ENCODE peak calls at places on chromosomes 13 and 19, in four cellular contexts. One of them, this sample, is unnamed.

GRCh38 chr13:113588394-113589111 is 4.0 kb downstream of the TFDP1 start:
- DNase-seq in A549: no peak
- DNase-seq in fibroblast of the aortic adventitia: no peak
- DNase-seq in left ventricle myocardium inferior: no peak
- DNase-seq in this sample: no peak

GRCh38 chr13:27465611-27466010 is 15.2 kb upstream of the MTIF3 start:
- DNase-seq in A549: no peak
- DNase-seq in fibroblast of the aortic adventitia: no peak
- DNase-seq in left ventricle myocardium inferior: no peak
- DNase-seq in this sample: no peak

GRCh38 chr13:35988648-35989081 is 142.5 kb downstream of the DCLK1 start:
- DNase-seq in A549: no peak
- DNase-seq in fibroblast of the aortic adventitia: peak
- DNase-seq in left ventricle myocardium inferior: no peak
- DNase-seq in this sample: no peak

GRCh38 chr13:93872948-93873347 is 606.5 kb downstream of the DCT start:
- DNase-seq in A549: no peak
- DNase-seq in fibroblast of the aortic adventitia: no peak
- DNase-seq in left ventricle myocardium inferior: no peak
- DNase-seq in this sample: no peak

GRCh38 chr19:28785961-28786360 is 427.0 kb downstream of the UQCRFS1 start:
- DNase-seq in A549: no peak
- DNase-seq in fibroblast of the aortic adventitia: no peak
- DNase-seq in left ventricle myocardium inferior: no peak
- DNase-seq in this sample: no peak

GRCh38 chr13:42272115-42272756 is at the start of gene AKAP11:
- DNase-seq in A549: peak
- DNase-seq in fibroblast of the aortic adventitia: peak
- DNase-seq in left ventricle myocardium inferior: peak
- DNase-seq in this sample: no peak

GRCh38 chr13:26855071-26855470 is 94.5 kb upstream of the GPR12 start:
- DNase-seq in A549: no peak
- DNase-seq in fibroblast of the aortic adventitia: no peak
- DNase-seq in left ventricle myocardium inferior: no peak
- DNase-seq in this sample: no peak

GRCh38 chr19:23071087-23071511 is 45.7 kb upstream of the ZNF730 start:
- DNase-seq in A549: no peak
- DNase-seq in fibroblast of the aortic adventitia: peak
- DNase-seq in left ventricle myocardium inferior: peak
- DNase-seq in this sample: no peak

GRCh38 chr13:72648513-72649065 is 78.8 kb downstream of the MZT1 start:
- DNase-seq in A549: peak
- DNase-seq in fibroblast of the aortic adventitia: no peak
- DNase-seq in left ventricle myocardium inferior: no peak
- DNase-seq in this sample: no peak

GRCh38 chr19:18294467-18294864 is 13.0 kb upstream of the JUND start:
- DNase-seq in A549: no peak
- DNase-seq in fibroblast of the aortic adventitia: no peak
- DNase-seq in left ventricle myocardium inferior: no peak
- DNase-seq in this sample: peak

GRCh38 chr19:3801412-3802096 is 15.4 kb upstream of the MATK start:
- DNase-seq in A549: no peak
- DNase-seq in fibroblast of the aortic adventitia: peak
- DNase-seq in left ventricle myocardium inferior: peak
- DNase-seq in this sample: peak

GRCh38 chr13:73060251-73061160 is 1.7 kb downstream of the KLF5 start:
- DNase-seq in A549: no peak
- DNase-seq in fibroblast of the aortic adventitia: peak
- DNase-seq in left ventricle myocardium inferior: no peak
- DNase-seq in this sample: no peak

GRCh38 chr13:106186366-106187030 is 349.0 kb downstream of the EFNB2 start:
- DNase-seq in A549: no peak
- DNase-seq in fibroblast of the aortic adventitia: peak
- DNase-seq in left ventricle myocardium inferior: no peak
- DNase-seq in this sample: no peak

GRCh38 chr13:24161010-24161775 is 673 bp downstream of the SPATA13 start:
- DNase-seq in A549: no peak
- DNase-seq in fibroblast of the aortic adventitia: peak
- DNase-seq in left ventricle myocardium inferior: no peak
- DNase-seq in this sample: peak

GRCh38 chr19:12783849-12784393 is 7.4 kb upstream of the JUNB start:
- DNase-seq in A549: peak
- DNase-seq in fibroblast of the aortic adventitia: no peak
- DNase-seq in left ventricle myocardium inferior: peak
- DNase-seq in this sample: no peak

GRCh38 chr13:101916758-101917474 is 464.4 kb downstream of the ITGBL1 start:
- DNase-seq in A549: no peak
- DNase-seq in fibroblast of the aortic adventitia: no peak
- DNase-seq in left ventricle myocardium inferior: no peak
- DNase-seq in this sample: no peak

GRCh38 chr13:80737513-80737912 is 396.6 kb upstream of the SPRY2 start:
- DNase-seq in A549: no peak
- DNase-seq in fibroblast of the aortic adventitia: no peak
- DNase-seq in left ventricle myocardium inferior: peak
- DNase-seq in this sample: no peak

GRCh38 chr19:16328824-16329482 is 4.3 kb downstream of the KLF2 start:
- DNase-seq in A549: peak
- DNase-seq in fibroblast of the aortic adventitia: peak
- DNase-seq in left ventricle myocardium inferior: no peak
- DNase-seq in this sample: peak

GRCh38 chr13:43309301-43309700 is 285.9 kb downstream of the DNAJC15 start:
- DNase-seq in A549: no peak
- DNase-seq in fibroblast of the aortic adventitia: no peak
- DNase-seq in left ventricle myocardium inferior: no peak
- DNase-seq in this sample: no peak

GRCh38 chr19:13156968-13157882 is 7.0 kb downstream of the IER2 start:
- DNase-seq in A549: peak
- DNase-seq in fibroblast of the aortic adventitia: peak
- DNase-seq in left ventricle myocardium inferior: no peak
- DNase-seq in this sample: no peak

GRCh38 chr13:109481046-109481445 is 305.3 kb downstream of the IRS2 start:
- DNase-seq in A549: no peak
- DNase-seq in fibroblast of the aortic adventitia: no peak
- DNase-seq in left ventricle myocardium inferior: no peak
- DNase-seq in this sample: no peak

GRCh38 chr13:80341098-80341701 is at the start of gene SPRY2:
- DNase-seq in A549: peak
- DNase-seq in fibroblast of the aortic adventitia: peak
- DNase-seq in left ventricle myocardium inferior: peak
- DNase-seq in this sample: no peak

GRCh38 chr19:43765109-43765876 is 10.5 kb upstream of the SMG9 start:
- DNase-seq in A549: peak
- DNase-seq in fibroblast of the aortic adventitia: peak
- DNase-seq in left ventricle myocardium inferior: no peak
- DNase-seq in this sample: peak

GRCh38 chr13:74367193-74367592 is 233.0 kb upstream of the KLF12 start:
- DNase-seq in A549: no peak
- DNase-seq in fibroblast of the aortic adventitia: no peak
- DNase-seq in left ventricle myocardium inferior: no peak
- DNase-seq in this sample: no peak

GRCh38 chr19:55486971-55487883 is 1.0 kb upstream of the SSC5D start:
- DNase-seq in A549: peak
- DNase-seq in fibroblast of the aortic adventitia: peak
- DNase-seq in left ventricle myocardium inferior: peak
- DNase-seq in this sample: no peak

GRCh38 chr19:54156953-54157352 is 2.6 kb downstream of the LENG1 start:
- DNase-seq in A549: no peak
- DNase-seq in fibroblast of the aortic adventitia: no peak
- DNase-seq in left ventricle myocardium inferior: no peak
- DNase-seq in this sample: no peak

GRCh38 chr13:91813255-91813654 is 414.8 kb downstream of the GPC5 start:
- DNase-seq in A549: no peak
- DNase-seq in fibroblast of the aortic adventitia: no peak
- DNase-seq in left ventricle myocardium inferior: peak
- DNase-seq in this sample: no peak

GRCh38 chr19:34217952-34218817 is 36.2 kb upstream of the GARRE1 start:
- DNase-seq in A549: peak
- DNase-seq in fibroblast of the aortic adventitia: peak
- DNase-seq in left ventricle myocardium inferior: no peak
- DNase-seq in this sample: peak

GRCh38 chr19:14536926-14537692 is 7.7 kb downstream of the TECR start:
- DNase-seq in A549: peak
- DNase-seq in fibroblast of the aortic adventitia: peak
- DNase-seq in left ventricle myocardium inferior: peak
- DNase-seq in this sample: no peak

GRCh38 chr19:33809960-33810359 is 13.3 kb downstream of the KCTD15 start:
- DNase-seq in A549: peak
- DNase-seq in fibroblast of the aortic adventitia: no peak
- DNase-seq in left ventricle myocardium inferior: no peak
- DNase-seq in this sample: no peak

GRCh38 chr13:50320297-50320862 is 305.1 kb downstream of the KCNRG start:
- DNase-seq in A549: peak
- DNase-seq in fibroblast of the aortic adventitia: peak
- DNase-seq in left ventricle myocardium inferior: no peak
- DNase-seq in this sample: no peak

GRCh38 chr13:33764716-33765115 is 53.2 kb upstream of the RFC3 start:
- DNase-seq in A549: no peak
- DNase-seq in fibroblast of the aortic adventitia: no peak
- DNase-seq in left ventricle myocardium inferior: no peak
- DNase-seq in this sample: no peak

GRCh38 chr13:112496166-112496565 is 91.8 kb downstream of the TUBGCP3 start:
- DNase-seq in A549: no peak
- DNase-seq in fibroblast of the aortic adventitia: no peak
- DNase-seq in left ventricle myocardium inferior: no peak
- DNase-seq in this sample: no peak

GRCh38 chr13:113777311-113778260 is 18.6 kb downstream of the TMEM255B start:
- DNase-seq in A549: no peak
- DNase-seq in fibroblast of the aortic adventitia: peak
- DNase-seq in left ventricle myocardium inferior: no peak
- DNase-seq in this sample: no peak

GRCh38 chr19:58154287-58154678 is 3.7 kb upstream of the ZNF329 start:
- DNase-seq in A549: no peak
- DNase-seq in fibroblast of the aortic adventitia: peak
- DNase-seq in left ventricle myocardium inferior: peak
- DNase-seq in this sample: no peak

GRCh38 chr13:110248449-110249143 is 58.4 kb downstream of the COL4A1 start:
- DNase-seq in A549: no peak
- DNase-seq in fibroblast of the aortic adventitia: no peak
- DNase-seq in left ventricle myocardium inferior: no peak
- DNase-seq in this sample: no peak

GRCh38 chr13:48564046-48564445 is 31.2 kb upstream of the RCBTB2 start:
- DNase-seq in A549: no peak
- DNase-seq in fibroblast of the aortic adventitia: peak
- DNase-seq in left ventricle myocardium inferior: no peak
- DNase-seq in this sample: no peak

GRCh38 chr19:54470991-54471782 is 1.9 kb downstream of the CDC42EP5 start:
- DNase-seq in A549: no peak
- DNase-seq in fibroblast of the aortic adventitia: no peak
- DNase-seq in left ventricle myocardium inferior: peak
- DNase-seq in this sample: no peak

GRCh38 chr19:55066107-55066709 is 3.3 kb upstream of the RDH13 start:
- DNase-seq in A549: no peak
- DNase-seq in fibroblast of the aortic adventitia: no peak
- DNase-seq in left ventricle myocardium inferior: no peak
- DNase-seq in this sample: no peak

DNA sequence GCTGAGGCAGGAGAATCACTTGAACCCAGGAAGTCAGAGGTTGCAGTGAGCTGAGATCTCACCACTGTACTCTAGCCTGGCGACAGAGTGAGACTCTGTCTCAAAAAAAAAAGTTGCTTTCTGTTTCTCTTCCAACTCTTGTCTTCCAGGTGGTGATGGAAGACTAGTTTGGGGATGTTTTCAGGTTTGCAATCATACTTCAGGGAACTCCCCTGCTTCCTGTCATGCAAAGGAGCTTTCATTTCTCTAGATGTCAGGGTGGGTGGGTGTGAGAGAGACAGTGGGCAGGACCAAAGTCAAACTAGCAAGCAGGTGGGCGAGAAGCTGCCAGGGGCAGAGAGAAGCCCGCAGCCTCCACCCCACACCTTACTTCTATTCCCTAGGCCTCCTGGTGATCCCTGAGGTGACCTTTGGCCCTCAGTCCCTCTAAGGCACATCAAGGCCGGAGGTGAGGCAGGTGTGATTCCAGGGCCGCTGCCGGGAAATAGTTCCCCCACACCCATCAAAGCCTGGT is 25.7 kb downstream of the CCNE1 start:
- DNase-seq in A549: no peak
- DNase-seq in fibroblast of the aortic adventitia: no peak
- DNase-seq in left ventricle myocardium inferior: no peak
- DNase-seq in this sample: no peak
- H3K4me3 ChIP-seq in A549: no peak
- H3K4me3 ChIP-seq in fibroblast of the aortic adventitia: no peak
- H3K4me3 ChIP-seq in left ventricle myocardium inferior: no peak
- H3K4me3 ChIP-seq in this sample: no peak

DNA sequence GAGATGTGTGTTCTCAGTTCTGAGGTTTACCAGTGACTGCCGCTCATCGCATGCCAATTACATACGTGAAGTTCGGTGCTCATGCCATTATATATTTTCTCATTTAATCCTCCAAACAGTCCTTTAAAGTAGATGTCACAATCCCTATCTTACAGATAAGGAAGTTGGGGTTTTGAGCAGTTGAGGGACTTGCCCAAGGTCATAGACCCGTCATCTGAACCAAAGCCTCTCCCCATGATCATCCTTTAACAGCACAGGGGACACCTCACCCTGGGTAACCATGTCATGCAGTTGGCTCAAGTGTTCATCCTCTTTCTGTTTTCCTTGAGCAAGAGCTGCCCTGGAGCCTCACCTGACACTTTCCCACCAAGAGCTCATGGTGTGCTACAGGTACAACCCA is 69.1 kb downstream of the HSPH1 start:
- DNase-seq in A549: no peak
- DNase-seq in fibroblast of the aortic adventitia: no peak
- DNase-seq in left ventricle myocardium inferior: no peak
- DNase-seq in this sample: no peak
- H3K4me3 ChIP-seq in A549: no peak
- H3K4me3 ChIP-seq in fibroblast of the aortic adventitia: no peak
- H3K4me3 ChIP-seq in left ventricle myocardium inferior: no peak
- H3K4me3 ChIP-seq in this sample: no peak

GRCh38 chr19:872266-872951 is 12.9 kb downstream of the CFD start:
- DNase-seq in A549: peak
- DNase-seq in fibroblast of the aortic adventitia: peak
- DNase-seq in left ventricle myocardium inferior: peak
- DNase-seq in this sample: peak
- H3K4me3 ChIP-seq in A549: peak
- H3K4me3 ChIP-seq in fibroblast of the aortic adventitia: no peak
- H3K4me3 ChIP-seq in left ventricle myocardium inferior: peak
- H3K4me3 ChIP-seq in this sample: peak

GRCh38 chr19:56840452-56841193 is at the start of the genes PEG3 and ZIM2:
- DNase-seq in A549: no peak
- DNase-seq in fibroblast of the aortic adventitia: no peak
- DNase-seq in left ventricle myocardium inferior: peak
- DNase-seq in this sample: no peak
- H3K4me3 ChIP-seq in A549: no peak
- H3K4me3 ChIP-seq in fibroblast of the aortic adventitia: no peak
- H3K4me3 ChIP-seq in left ventricle myocardium inferior: peak
- H3K4me3 ChIP-seq in this sample: no peak

This sample was measured in effector memory CD4-positive, alpha-beta T cell.